ENCODE peak calls at places on chromosomes 5 and 9, in nine cellular contexts. Z, O, Y, S, N, R, H, V and E are unnamed samples.
A peak's percentile ranks its signal among the peaks of the same experiment; 100 is the strongest.

GRCh38 chr5:73698011-73698410 is 72.0 kb downstream of the ARHGEF28 start:
- DNase-seq in H (no peak), R (no peak), S (no peak), N (no peak), Y (no peak), Z (no peak), V (no peak), O (no peak), E (no peak)

GRCh38 chr5:18802336-18802735 is 1168.1 kb downstream of the TAF11L14 start:
- DNase-seq in R (no peak), Z (no peak), H (no peak), O (no peak), S (no peak), N (no peak), V (no peak), Y (no peak), E (no peak)

GRCh38 chr9:130387905-130388304 is 56.9 kb upstream of the ASS1 start:
- DNase-seq in Z (no peak), S (no peak), H (no peak), O (no peak), R (no peak), Y (no peak), V (no peak), N (no peak), E (no peak)

GRCh38 chr9:74783408-74783807 is 104.3 kb downstream of the TRPM6 start:
- DNase-seq in V (no peak), N (no peak), Z (peak; percentile 34), H (no peak), Y (no peak), O (no peak), R (no peak), S (no peak), E (no peak)

GRCh38 chr9:115034801-115035200 is 83.2 kb downstream of the TNC start:
- DNase-seq in H (no peak), S (no peak), R (no peak), O (no peak), Z (peak; percentile 60), Y (peak; percentile 63), V (no peak), N (no peak), E (no peak)

GRCh38 chr5:78360674-78361225 is 333 bp downstream of the SCAMP1 start:
- DNase-seq in S (no peak), R (peak; percentile 62), H (no peak), Z (no peak), Y (no peak), O (peak; percentile 40), V (peak; percentile 44), N (peak; percentile 66), E (peak; percentile 58)

GRCh38 chr5:154288145-154288544 is 97.6 kb downstream of the GALNT10 start:
- DNase-seq in O (no peak), S (peak; percentile 10), R (no peak), H (no peak), V (no peak), Z (no peak), Y (no peak), N (no peak), E (no peak)

GRCh38 chr9:122053951-122054350 is 39.2 kb downstream of the TTLL11 start:
- DNase-seq in Y (no peak), V (no peak), H (no peak), O (no peak), S (no peak), N (no peak), Z (peak; percentile 31), R (no peak), E (no peak)

GRCh38 chr9:37969130-37969529 is 65.2 kb upstream of the SLC25A51 start:
- DNase-seq in H (no peak), V (no peak), O (peak; percentile 57), S (no peak), N (no peak), Z (no peak), R (no peak), Y (peak; percentile 68), E (no peak)

GRCh38 chr5:38414348-38414747 is 142.1 kb downstream of the LIFR start:
- DNase-seq in S (no peak), Y (no peak), N (no peak), R (no peak), O (no peak), H (no peak), Z (peak; percentile 41), V (no peak), E (no peak)

GRCh38 chr5:87243161-87243877 is 24.4 kb upstream of the RASA1 start:
- DNase-seq in V (no peak), H (no peak), S (no peak), R (no peak), Z (peak; percentile 22), O (no peak), Y (peak; percentile 42), N (no peak), E (no peak)

GRCh38 chr5:61298580-61298979 is 33.5 kb upstream of the ZSWIM6 start:
- DNase-seq in S (no peak), Z (no peak), V (no peak), R (no peak), Y (no peak), H (no peak), N (no peak), O (no peak), E (no peak)

GRCh38 chr5:165393839-165394238 is 1888.4 kb downstream of the MAT2B start:
- DNase-seq in Z (no peak), V (no peak), H (no peak), S (no peak), R (no peak), N (no peak), Y (no peak), O (no peak), E (no peak)

GRCh38 chr9:94613003-94613402 is 19.4 kb upstream of the FBP2 start:
- DNase-seq in Y (no peak), S (no peak), V (no peak), H (no peak), N (no peak), R (no peak), O (no peak), Z (no peak), E (no peak)

GRCh38 chr5:57216714-57217113 is 42.9 kb downstream of the GPBP1 start:
- DNase-seq in H (peak; percentile 4), Y (no peak), N (no peak), Z (no peak), O (no peak), R (no peak), S (peak; percentile 73), V (no peak), E (no peak)

GRCh38 chr9:69582544-69583297 is 89.5 kb downstream of the APBA1 start:
- DNase-seq in Y (no peak), S (no peak), N (no peak), R (no peak), V (no peak), H (no peak), O (peak; percentile 25), Z (no peak), E (no peak)

GRCh38 chr5:116409591-116410296 is 164.9 kb downstream of the SEMA6A start:
- DNase-seq in V (no peak), N (no peak), R (no peak), Y (no peak), Z (no peak), H (no peak), S (no peak), O (no peak), E (no peak)

GRCh38 chr9:79447308-79447605 is 124.5 kb upstream of the TLE4 start:
- DNase-seq in Z (no peak), V (no peak), O (no peak), Y (no peak), S (no peak), N (no peak), R (no peak), H (no peak), E (no peak)